ENCODE peak calls at places on chromosomes 4 and X, in seven cellular contexts. K, N, Q, A, U, M and E are unnamed samples.

GRCh38 chr4:185566425-185566824 is 31.1 kb upstream of the PDLIM3 start:
- DNase-seq in K (no peak), N (no peak), Q (no peak), A (no peak), U (no peak), M (no peak), E (no peak)

GRCh38 chrX:70253377-70254062 is 6.5 kb downstream of the P2RY4 start:
- DNase-seq in K (no peak), N (no peak), Q (no peak), A (peak; percentile 18), U (no peak), M (no peak), E (no peak)

GRCh38 chr4:28822163-28822562 is 1898.0 kb upstream of the PCDH7 start:
- DNase-seq in K (no peak), N (no peak), Q (no peak), A (peak; percentile 19), U (no peak), M (no peak), E (no peak)

GRCh38 chr4:123418486-123418931 is 21.9 kb downstream of the SPRY1 start:
- DNase-seq in K (no peak), N (peak; percentile 56), Q (no peak), A (peak; percentile 92), U (peak; percentile 51), M (peak; percentile 35), E (no peak)

GRCh38 chrX:46912673-46913491 is 661 bp downstream of the JADE3 start:
- DNase-seq in K (peak; percentile 15), N (no peak), Q (no peak), A (peak; percentile 14), U (peak; percentile 82), M (peak; percentile 61), E (peak; percentile 44)

GRCh38 chr4:8241895-8242696 is 27.5 kb upstream of the HTRA3 start:
- DNase-seq in K (peak; percentile 87), N (peak; percentile 83), Q (peak; percentile 89), A (peak; percentile 91), U (peak; percentile 90), M (peak; percentile 98), E (peak; percentile 99)

GRCh38 chrX:19554786-19555185 is 39.5 kb upstream of the MAP3K15 start:
- DNase-seq in K (no peak), N (no peak), Q (no peak), A (peak; percentile 83), U (no peak), M (no peak), E (no peak)

GRCh38 chr4:114386637-114387233 is 211.9 kb upstream of the UGT8 start:
- DNase-seq in K (no peak), N (peak; percentile 25), Q (no peak), A (peak; percentile 60), U (peak; percentile 24), M (peak; percentile 35), E (peak; percentile 23)

GRCh38 chr4:16226816-16227461 is 668 bp upstream of the TAPT1 start:
- DNase-seq in K (peak; percentile 49), N (no peak), Q (peak; percentile 42), A (no peak), U (peak; percentile 61), M (peak; percentile 51), E (peak; percentile 42)

GRCh38 chr4:81922271-81922775 is 450.6 kb upstream of the RASGEF1B start:
- DNase-seq in K (no peak), N (no peak), Q (no peak), A (no peak), U (no peak), M (no peak), E (no peak)

GRCh38 chr4:38982356-38983095 is 49.7 kb downstream of the TMEM156 start:
- DNase-seq in K (no peak), N (no peak), Q (no peak), A (no peak), U (no peak), M (no peak), E (no peak)

GRCh38 chrX:40152706-40153334 is 55.1 kb upstream of the BCOR start:
- DNase-seq in K (no peak), N (no peak), Q (no peak), A (no peak), U (no peak), M (no peak), E (peak; percentile 30)

GRCh38 chrX:103644125-103644524 is 15.3 kb downstream of the TCEAL1 start:
- DNase-seq in K (no peak), N (no peak), Q (no peak), A (no peak), U (no peak), M (no peak), E (no peak)

GRCh38 chr4:26786916-26787315 is 73.7 kb upstream of the STIM2 start:
- DNase-seq in K (no peak), N (no peak), Q (no peak), A (no peak), U (no peak), M (no peak), E (no peak)

GRCh38 chr4:81380364-81380853 is 91.3 kb downstream of the RASGEF1B start:
- DNase-seq in K (no peak), N (no peak), Q (no peak), A (no peak), U (no peak), M (no peak), E (no peak)

GRCh38 chrX:139766545-139766983 is 58.6 kb upstream of the MCF2 start:
- DNase-seq in K (no peak), N (no peak), Q (no peak), A (no peak), U (no peak), M (no peak), E (no peak)

GRCh38 chrX:119521246-119521645 is 44.0 kb downstream of the STEEP1 start:
- DNase-seq in K (no peak), N (no peak), Q (no peak), A (no peak), U (no peak), M (no peak), E (no peak)

GRCh38 chr4:12926189-12927066 is 557.7 kb downstream of the RAB28 start:
- DNase-seq in K (no peak), N (no peak), Q (no peak), A (no peak), U (no peak), M (no peak), E (no peak)

GRCh38 chr4:5996641-5997040 is 21.6 kb downstream of the C4orf50 start:
- DNase-seq in K (no peak), N (no peak), Q (no peak), A (no peak), U (no peak), M (no peak), E (no peak)

GRCh38 chrX:57451426-57452020 is 140.3 kb upstream of the ZXDB start:
- DNase-seq in K (no peak), N (no peak), Q (no peak), A (no peak), U (no peak), M (no peak), E (no peak)

GRCh38 chrX:57453901-57454300 is 137.9 kb upstream of the ZXDB start:
- DNase-seq in K (no peak), N (no peak), Q (no peak), A (peak; percentile 4), U (peak; percentile 5), M (peak; percentile 5), E (no peak)
- TF ChIP-seq CTCF in K (no peak), N (peak; percentile 19), Q (no peak), A (peak; percentile 37), U (peak; percentile 18), M (no peak), E (peak; percentile 47)

GRCh38 chr4:3043272-3044020 is 30.9 kb downstream of the HTT-AS start:
- DNase-seq in K (no peak), N (no peak), Q (no peak), A (no peak), U (no peak), M (no peak), E (no peak)

GRCh38 chr4:3042226-3042625 is 32.1 kb downstream of the HTT-AS start:
- DNase-seq in K (no peak), N (no peak), Q (no peak), A (no peak), U (no peak), M (no peak), E (no peak)

GRCh38 chr4:3040447-3041191 is 33.7 kb downstream of the HTT-AS start:
- DNase-seq in K (no peak), N (no peak), Q (no peak), A (no peak), U (no peak), M (no peak), E (no peak)

GRCh38 chr4:3039706-3040366 is 34.5 kb downstream of the HTT-AS start:
- DNase-seq in K (no peak), N (no peak), Q (no peak), A (no peak), U (no peak), M (no peak), E (no peak)

DNA sequence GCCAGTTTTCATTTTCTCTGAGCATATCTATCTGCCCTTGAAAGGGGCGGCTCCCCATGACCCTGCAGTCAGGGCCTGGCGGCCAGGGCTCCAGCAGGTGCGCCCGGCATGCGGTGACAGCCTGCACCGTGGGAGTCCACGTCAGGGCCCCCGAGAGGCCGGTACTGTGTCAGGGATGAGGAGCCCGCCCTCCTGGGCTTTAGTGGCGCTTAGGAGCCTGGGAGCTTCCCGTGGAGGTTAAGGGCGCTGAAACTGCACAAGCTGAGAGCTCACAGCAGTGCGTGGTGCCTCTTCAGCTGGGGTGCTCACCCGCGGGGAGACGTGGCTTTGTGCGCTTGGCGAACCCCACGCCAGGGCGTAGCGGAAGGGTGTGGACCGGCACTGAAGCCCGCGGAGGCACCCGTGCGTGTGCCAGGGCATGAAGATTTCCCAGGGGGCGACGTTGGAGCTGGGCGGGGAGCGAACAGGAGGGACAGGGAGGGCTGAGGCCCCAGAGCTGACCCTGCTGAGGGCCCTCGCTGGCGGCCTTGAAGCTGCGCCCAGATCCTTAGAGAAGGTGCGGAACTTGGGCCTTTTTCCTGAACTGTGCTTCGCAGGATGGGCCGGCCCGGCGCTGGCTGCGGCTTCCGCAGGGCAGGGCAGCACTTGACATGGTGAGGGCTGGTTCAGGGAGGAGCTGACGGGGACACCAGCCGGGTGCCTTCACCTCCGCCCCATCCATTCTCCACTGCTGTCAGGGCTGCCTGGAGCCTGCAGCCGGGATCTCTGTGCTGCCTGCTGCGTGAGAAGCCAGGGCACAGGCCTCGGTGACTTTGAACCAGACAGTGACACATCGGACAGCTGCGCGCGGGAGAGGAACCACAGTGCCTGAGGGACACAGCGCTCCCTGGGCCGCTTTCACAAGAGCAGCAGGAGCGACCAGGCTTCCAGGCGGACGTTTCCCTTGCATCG is 32.9 kb downstream of the HTT-AS start:
- DNase-seq in K (peak; percentile 64), N (peak; percentile 9), Q (peak; percentile 42), A (peak; percentile 48), U (peak; percentile 58), M (no peak), E (no peak)
- TF ChIP-seq CTCF in K (no peak), N (no peak), Q (no peak), A (no peak), U (no peak), M (no peak), E (no peak)

DNA sequence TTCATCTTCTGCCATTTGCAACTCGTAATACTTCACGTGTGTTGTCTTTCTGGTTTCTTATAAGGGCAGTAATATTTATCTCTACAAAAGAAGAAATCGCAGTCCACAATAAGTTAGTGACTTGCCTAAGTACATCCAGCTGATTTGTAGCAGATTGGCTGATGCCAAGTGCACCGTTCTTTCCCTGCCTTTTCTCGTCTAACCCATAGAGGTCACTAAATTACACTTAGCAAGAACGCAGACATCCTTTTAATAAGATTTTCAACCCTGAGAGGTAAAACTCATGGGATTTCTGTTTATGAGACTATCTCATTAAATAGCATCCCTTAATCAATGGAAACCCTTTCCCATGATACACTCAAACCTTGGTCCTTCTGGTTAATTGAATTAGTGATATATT is 408.6 kb upstream of the ACTRT1 start:
- DNase-seq in K (no peak), N (no peak), Q (no peak), A (no peak), U (no peak), M (no peak), E (no peak)
- TF ChIP-seq CTCF in K (no peak), N (no peak), Q (no peak), A (no peak), U (peak; percentile 1), M (no peak), E (peak; percentile 50)

GRCh38 chr4:128809477-128810330 is at the start of gene JADE1:
- DNase-seq in K (peak; percentile 91), N (peak; percentile 91), Q (peak; percentile 76), A (peak; percentile 95), U (peak; percentile 93), M (peak; percentile 95), E (peak; percentile 93)
- TF ChIP-seq CTCF in K (no peak), N (peak; percentile 56), Q (no peak), A (peak; percentile 93), U (peak; percentile 78), M (peak; percentile 61), E (peak; percentile 71)